ENCODE peak calls at places on chromosomes 1 and 21, in six cellular contexts. Q, G, O, K, A and N are unnamed samples.

GRCh38 chr1:89946532-89946931 is 48.4 kb upstream of the ZNF326 start:
- DNase-seq in K (no peak), Q (no peak), G (no peak), O (no peak), A (no peak), N (no peak)

GRCh38 chr1:15962176-15962575 is 13.7 kb downstream of the ZBTB17 start:
- DNase-seq in K (no peak), G (no peak), A (no peak), O (no peak), Q (peak), N (no peak)

GRCh38 chr21:46554431-46555224 is 50.3 kb downstream of the S100B start:
- DNase-seq in O (no peak), A (no peak), Q (no peak), K (no peak), G (no peak), N (no peak)

GRCh38 chr1:22801753-22802152 is 91.1 kb downstream of the EPHB2 start:
- DNase-seq in K (no peak), A (no peak), O (no peak), G (no peak), Q (no peak), N (no peak)

GRCh38 chr1:7672864-7673263 is 98.2 kb upstream of the VAMP3 start:
- DNase-seq in A (no peak), K (no peak), O (no peak), G (no peak), Q (no peak), N (no peak)

GRCh38 chr1:29579821-29580425 is 343.6 kb downstream of the PTPRU start:
- DNase-seq in A (no peak), K (no peak), G (no peak), O (peak), Q (no peak), N (peak)

GRCh38 chr1:216175714-216176113 is 247.5 kb downstream of the USH2A start:
- DNase-seq in O (no peak), A (no peak), Q (no peak), K (peak), G (no peak), N (no peak)

GRCh38 chr1:98323396-98323795 is 338.1 kb upstream of the SNX7 start:
- DNase-seq in K (no peak), Q (no peak), A (no peak), O (no peak), G (no peak), N (peak)

GRCh38 chr1:198604973-198605372 is 33.9 kb upstream of the PTPRC start:
- DNase-seq in K (no peak), A (no peak), G (no peak), O (no peak), Q (no peak), N (no peak)

GRCh38 chr1:153203130-153203529 is at the start of gene LELP1:
- DNase-seq in K (no peak), A (no peak), O (no peak), Q (no peak), G (no peak), N (no peak)

GRCh38 chr21:19218163-19218562 is 814.6 kb upstream of the TMPRSS15 start:
- DNase-seq in O (no peak), A (no peak), G (no peak), K (no peak), Q (no peak), N (no peak)

GRCh38 chr1:111789666-111790316 is 34.1 kb downstream of the DDX20 start:
- DNase-seq in A (no peak), G (no peak), O (no peak), K (no peak), Q (no peak), N (no peak)

GRCh38 chr1:94514095-94514727 is 27.3 kb downstream of the F3 start:
- DNase-seq in Q (no peak), O (peak), K (no peak), G (peak), A (no peak), N (peak)

GRCh38 chr1:93340090-93340489 is 5.6 kb upstream of the DR1 start:
- DNase-seq in K (no peak), O (no peak), A (no peak), Q (no peak), G (no peak), N (no peak)

GRCh38 chr1:93339171-93339697 is 6.5 kb upstream of the DR1 start:
- DNase-seq in A (no peak), O (no peak), K (no peak), G (no peak), Q (no peak), N (no peak)

GRCh38 chr1:93338426-93338825 is 7.3 kb upstream of the DR1 start:
- DNase-seq in G (no peak), O (no peak), A (no peak), K (no peak), Q (no peak), N (peak)
- TF ChIP-seq ZNF274 in G (no peak), O (no peak), A (no peak), K (no peak), Q (no peak), N (no peak)

GRCh38 chr1:231162300-231162969 is 577 bp downstream of the TRIM67 start:
- DNase-seq in G (no peak), A (no peak), Q (peak), O (peak), K (peak), N (no peak)

GRCh38 chr1:231163831-231164427 is 2.1 kb downstream of the TRIM67 start:
- DNase-seq in G (no peak), O (no peak), Q (no peak), A (no peak), K (no peak), N (no peak)

GRCh38 chr1:231160851-231161710 is 777 bp upstream of the TRIM67 start:
- DNase-seq in G (no peak), Q (no peak), K (no peak), A (no peak), O (no peak), N (no peak)

GRCh38 chr1:231161711-231162299 is at the start of gene TRIM67:
- DNase-seq in K (no peak), Q (no peak), O (peak), G (no peak), A (no peak), N (no peak)

GRCh38 chr1:231162970-231163830 is 1.3 kb downstream of the TRIM67 start:
- DNase-seq in K (no peak), G (no peak), Q (no peak), O (no peak), A (no peak), N (no peak)
- TF ChIP-seq ZNF274 in K (no peak), G (no peak), Q (no peak), O (no peak), A (no peak), N (no peak)

GRCh38 chr1:100868364-100868995 is 26.2 kb downstream of the EXTL2 start:
- DNase-seq in G (peak), K (no peak), Q (no peak), A (no peak), O (peak), N (peak)
- TF ChIP-seq ZNF274 in G (no peak), K (no peak), Q (no peak), A (no peak), O (no peak), N (no peak)

GRCh38 chr1:36248250-36248894 is 24.1 kb downstream of the THRAP3 start:
- DNase-seq in A (no peak), K (no peak), G (no peak), Q (no peak), O (peak), N (peak)
- TF ChIP-seq ZNF274 in A (no peak), K (no peak), G (no peak), Q (no peak), O (no peak), N (no peak)

GRCh38 chr1:195577748-195578147 is 1030.5 kb downstream of the KCNT2 start:
- DNase-seq in G (no peak), A (no peak), K (no peak), Q (no peak), O (no peak), N (no peak)
- TF ChIP-seq ZNF274 in G (no peak), A (no peak), K (no peak), Q (no peak), O (no peak), N (no peak)